ENCODE peak calls at places on chromosome 21, in ten cellular contexts. One of them, this sample, is unnamed.
A peak's percentile ranks its signal among the peaks of the same experiment; 100 is the strongest.

GRCh38 chr21:26801524-26801923 is 43.7 kb downstream of the ADAMTS1 start:
- DNase-seq in testis: no peak
- DNase-seq in RWPE1: no peak
- DNase-seq in CD4-positive, alpha-beta T cell: no peak
- DNase-seq in fibroblast of lung: peak; percentile 52
- DNase-seq in astrocyte: peak; percentile 41
- DNase-seq in adrenal gland: no peak
- DNase-seq in HCT116: no peak
- DNase-seq in A549: no peak
- DNase-seq in body of pancreas: no peak
- DNase-seq in this sample: peak; percentile 84

GRCh38 chr21:15004721-15005370 is 60.0 kb downstream of the NRIP1 start:
- DNase-seq in astrocyte: peak; percentile 70
- DNase-seq in fibroblast of lung: peak; percentile 77
- DNase-seq in A549: no peak
- DNase-seq in testis: no peak
- DNase-seq in adrenal gland: no peak
- DNase-seq in CD4-positive, alpha-beta T cell: no peak
- DNase-seq in RWPE1: no peak
- DNase-seq in HCT116: no peak
- DNase-seq in body of pancreas: no peak
- DNase-seq in this sample: no peak

GRCh38 chr21:14690886-14691285 is 144.8 kb upstream of the SAMSN1 start:
- DNase-seq in adrenal gland: no peak
- DNase-seq in HCT116: no peak
- DNase-seq in A549: no peak
- DNase-seq in CD4-positive, alpha-beta T cell: no peak
- DNase-seq in body of pancreas: no peak
- DNase-seq in testis: no peak
- DNase-seq in RWPE1: no peak
- DNase-seq in astrocyte: no peak
- DNase-seq in fibroblast of lung: no peak
- DNase-seq in this sample: no peak

GRCh38 chr21:43585924-43586411 is 73.3 kb downstream of the HSF2BP start:
- DNase-seq in testis: peak; percentile 83
- DNase-seq in adrenal gland: peak; percentile 92
- DNase-seq in body of pancreas: peak; percentile 86
- DNase-seq in RWPE1: peak; percentile 93
- DNase-seq in fibroblast of lung: peak; percentile 100
- DNase-seq in astrocyte: peak; percentile 100
- DNase-seq in CD4-positive, alpha-beta T cell: no peak
- DNase-seq in HCT116: peak; percentile 61
- DNase-seq in A549: peak; percentile 78
- DNase-seq in this sample: peak; percentile 90

GRCh38 chr21:34983680-34984086 is 65.4 kb downstream of the RUNX1 start:
- DNase-seq in A549: no peak
- DNase-seq in adrenal gland: peak; percentile 30
- DNase-seq in fibroblast of lung: peak; percentile 86
- DNase-seq in CD4-positive, alpha-beta T cell: no peak
- DNase-seq in RWPE1: peak; percentile 12
- DNase-seq in HCT116: no peak
- DNase-seq in astrocyte: peak; percentile 81
- DNase-seq in testis: no peak
- DNase-seq in body of pancreas: no peak
- DNase-seq in this sample: no peak

GRCh38 chr21:33522950-33523349 is 19.0 kb downstream of the GART start:
- DNase-seq in A549: no peak
- DNase-seq in astrocyte: no peak
- DNase-seq in adrenal gland: no peak
- DNase-seq in fibroblast of lung: no peak
- DNase-seq in body of pancreas: no peak
- DNase-seq in testis: no peak
- DNase-seq in CD4-positive, alpha-beta T cell: no peak
- DNase-seq in HCT116: no peak
- DNase-seq in RWPE1: no peak
- DNase-seq in this sample: no peak

GRCh38 chr21:34796518-34797201 is 127.9 kb downstream of the CLIC6 start:
- DNase-seq in testis: no peak
- DNase-seq in HCT116: peak; percentile 72
- DNase-seq in CD4-positive, alpha-beta T cell: no peak
- DNase-seq in A549: no peak
- DNase-seq in body of pancreas: no peak
- DNase-seq in astrocyte: no peak
- DNase-seq in fibroblast of lung: no peak
- DNase-seq in RWPE1: no peak
- DNase-seq in adrenal gland: no peak
- DNase-seq in this sample: no peak

GRCh38 chr21:14989359-14989758 is 75.4 kb downstream of the NRIP1 start:
- DNase-seq in RWPE1: no peak
- DNase-seq in body of pancreas: no peak
- DNase-seq in testis: no peak
- DNase-seq in fibroblast of lung: peak; percentile 67
- DNase-seq in A549: no peak
- DNase-seq in adrenal gland: no peak
- DNase-seq in HCT116: no peak
- DNase-seq in astrocyte: peak; percentile 64
- DNase-seq in CD4-positive, alpha-beta T cell: no peak
- DNase-seq in this sample: peak; percentile 41

GRCh38 chr21:29320021-29320420 is 21.3 kb downstream of the BACH1 start:
- DNase-seq in testis: no peak
- DNase-seq in astrocyte: no peak
- DNase-seq in CD4-positive, alpha-beta T cell: no peak
- DNase-seq in HCT116: no peak
- DNase-seq in fibroblast of lung: no peak
- DNase-seq in A549: no peak
- DNase-seq in adrenal gland: no peak
- DNase-seq in RWPE1: no peak
- DNase-seq in body of pancreas: no peak
- DNase-seq in this sample: no peak
- H3K27ac ChIP-seq in testis: no peak overlapping the region
- H3K27ac ChIP-seq in astrocyte: no peak overlapping the region
- H3K27ac ChIP-seq in CD4-positive, alpha-beta T cell: no peak overlapping the region
- H3K27ac ChIP-seq in HCT116: no peak overlapping the region
- H3K27ac ChIP-seq in fibroblast of lung: no peak overlapping the region
- H3K27ac ChIP-seq in A549: no peak overlapping the region
- H3K27ac ChIP-seq in adrenal gland: no peak overlapping the region
- H3K27ac ChIP-seq in RWPE1: no peak overlapping the region
- H3K27ac ChIP-seq in body of pancreas: no peak overlapping the region
- H3K27ac ChIP-seq in this sample: no peak overlapping the region

DNA sequence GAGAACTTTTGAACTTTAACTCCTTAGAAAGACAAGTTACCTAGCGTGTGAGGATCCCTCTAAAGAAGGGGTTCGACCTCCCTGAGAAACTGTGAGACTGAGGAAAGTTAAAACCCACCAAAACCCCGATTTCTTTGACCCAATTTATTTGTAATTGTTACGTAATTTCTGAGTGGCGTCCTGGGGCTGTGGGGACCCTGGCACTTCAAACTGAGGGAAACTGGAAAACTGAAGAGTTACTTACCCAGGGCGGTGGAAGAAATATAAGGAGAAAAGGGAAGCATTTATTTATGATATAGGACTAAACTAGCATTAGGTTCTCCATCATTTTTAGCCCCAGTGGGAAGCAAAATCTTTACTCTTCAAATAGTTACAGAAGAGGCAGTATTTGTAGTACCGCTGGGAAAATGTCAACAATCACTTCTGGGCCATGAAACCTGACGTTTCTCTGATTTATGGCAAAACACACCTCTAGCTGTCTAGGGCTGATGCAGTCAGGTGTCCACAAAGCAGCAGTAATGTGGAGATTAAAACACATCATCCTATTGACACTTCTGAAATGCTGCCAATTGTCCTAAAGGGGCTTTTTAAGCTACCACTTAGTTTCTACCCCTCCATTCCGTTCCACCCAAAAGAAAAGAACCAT is 430 bp downstream of the S100B start:
- DNase-seq in RWPE1: no peak
- DNase-seq in A549: no peak
- DNase-seq in body of pancreas: no peak
- DNase-seq in astrocyte: no peak
- DNase-seq in adrenal gland: no peak
- DNase-seq in HCT116: no peak
- DNase-seq in CD4-positive, alpha-beta T cell: no peak
- DNase-seq in fibroblast of lung: no peak
- DNase-seq in testis: no peak
- DNase-seq in this sample: no peak
- TF ChIP-seq CTCF in RWPE1: no peak
- TF ChIP-seq CTCF in A549: no peak
- TF ChIP-seq CTCF in body of pancreas: no peak
- TF ChIP-seq CTCF in astrocyte: no peak
- TF ChIP-seq CTCF in adrenal gland: no peak
- TF ChIP-seq CTCF in HCT116: no peak
- TF ChIP-seq CTCF in CD4-positive, alpha-beta T cell: no peak
- TF ChIP-seq CTCF in fibroblast of lung: no peak
- TF ChIP-seq CTCF in testis: no peak
- TF ChIP-seq CTCF in this sample: no peak

GRCh38 chr21:32372755-32373154 is 20.1 kb downstream of the URB1 start:
- DNase-seq in adrenal gland: no peak
- DNase-seq in RWPE1: peak; percentile 38
- DNase-seq in HCT116: no peak
- DNase-seq in fibroblast of lung: no peak
- DNase-seq in A549: no peak
- DNase-seq in testis: no peak
- DNase-seq in astrocyte: no peak
- DNase-seq in CD4-positive, alpha-beta T cell: no peak
- DNase-seq in body of pancreas: no peak
- DNase-seq in this sample: no peak
- H3K27ac ChIP-seq in adrenal gland: peak overlapping the region; percentile 74
- H3K27ac ChIP-seq in RWPE1: no peak overlapping the region
- H3K27ac ChIP-seq in HCT116: no peak overlapping the region
- H3K27ac ChIP-seq in fibroblast of lung: no peak overlapping the region
- H3K27ac ChIP-seq in A549: peak overlapping the region; percentile 62
- H3K27ac ChIP-seq in testis: peak overlapping the region; percentile 81
- H3K27ac ChIP-seq in astrocyte: no peak overlapping the region
- H3K27ac ChIP-seq in CD4-positive, alpha-beta T cell: no peak overlapping the region
- H3K27ac ChIP-seq in body of pancreas: no peak overlapping the region
- H3K27ac ChIP-seq in this sample: no peak overlapping the region

DNA sequence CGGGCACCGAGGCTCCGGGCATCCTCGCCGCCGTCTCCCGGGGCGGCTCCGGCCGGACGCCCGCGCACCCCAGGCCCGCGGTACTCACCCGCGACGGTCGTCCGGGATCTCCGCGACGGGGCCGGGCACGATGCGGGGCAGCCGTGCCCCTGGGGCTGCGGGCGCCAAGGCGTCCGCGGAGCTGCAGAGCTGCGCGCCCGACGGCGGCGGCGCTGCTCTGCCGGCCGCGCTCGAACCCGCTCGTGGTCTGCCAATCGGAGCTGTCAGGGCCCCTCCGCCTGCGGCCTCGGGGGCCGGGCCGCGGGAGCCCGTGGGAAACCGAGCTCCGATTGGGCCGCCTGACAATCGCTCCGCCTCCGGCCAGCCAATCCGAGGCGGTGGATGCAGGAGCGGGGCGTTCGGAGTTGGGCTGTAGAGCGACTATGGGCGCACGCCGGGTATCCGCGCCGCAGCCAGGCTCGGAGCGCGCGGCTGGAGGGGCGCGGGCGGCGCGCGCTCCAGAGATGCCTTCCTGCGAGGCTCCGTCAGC is 100.6 kb upstream of the SOD1 start:
- DNase-seq in HCT116: peak; percentile 80
- DNase-seq in RWPE1: peak; percentile 96
- DNase-seq in A549: peak; percentile 89
- DNase-seq in CD4-positive, alpha-beta T cell: peak; percentile 88
- DNase-seq in fibroblast of lung: peak; percentile 94
- DNase-seq in body of pancreas: peak; percentile 78
- DNase-seq in astrocyte: peak; percentile 87
- DNase-seq in adrenal gland: peak; percentile 77
- DNase-seq in testis: peak; percentile 96
- DNase-seq in this sample: peak; percentile 30
- TF ChIP-seq CTCF in HCT116: peak; percentile 18
- TF ChIP-seq CTCF in RWPE1: peak; percentile 54
- TF ChIP-seq CTCF in A549: no peak
- TF ChIP-seq CTCF in CD4-positive, alpha-beta T cell: no peak
- TF ChIP-seq CTCF in fibroblast of lung: no peak
- TF ChIP-seq CTCF in body of pancreas: peak; percentile 8
- TF ChIP-seq CTCF in astrocyte: no peak
- TF ChIP-seq CTCF in adrenal gland: no peak
- TF ChIP-seq CTCF in testis: peak; percentile 54
- TF ChIP-seq CTCF in this sample: no peak

DNA sequence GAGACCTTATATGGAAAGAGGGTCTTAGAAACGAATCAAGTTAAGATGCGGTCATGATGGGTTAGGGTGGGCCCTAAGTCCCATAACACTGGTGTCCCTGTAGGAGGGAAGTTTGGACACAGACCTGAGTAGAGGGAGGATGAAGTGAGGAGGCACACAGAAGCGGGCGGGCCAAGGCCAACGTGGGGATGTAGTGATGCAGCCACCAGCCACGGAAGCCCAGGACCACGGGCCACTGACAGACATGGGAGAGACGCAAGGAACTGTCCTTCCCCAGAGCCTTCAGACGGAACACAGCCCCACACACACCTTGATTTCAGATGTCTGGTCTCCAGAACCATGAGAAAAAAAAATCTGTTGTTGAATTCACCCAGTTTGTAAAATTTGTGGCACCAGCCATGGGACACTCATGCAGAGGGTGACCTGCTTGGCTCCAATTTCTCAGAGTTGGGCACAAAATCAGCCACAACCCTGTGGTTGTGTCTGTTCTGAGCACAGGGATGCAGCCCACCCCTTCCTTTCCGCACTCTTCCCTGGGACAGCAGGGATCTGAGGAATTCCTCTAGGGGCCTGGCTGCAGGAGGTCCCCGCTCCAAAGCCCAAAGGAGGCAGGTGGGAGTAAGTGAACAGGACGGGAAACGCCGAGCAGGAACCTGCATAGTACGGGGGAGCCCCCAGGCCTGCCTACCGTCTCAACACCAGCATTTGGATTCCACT is 61.1 kb downstream of the RIPK4 start:
- DNase-seq in CD4-positive, alpha-beta T cell: no peak
- DNase-seq in body of pancreas: no peak
- DNase-seq in fibroblast of lung: no peak
- DNase-seq in RWPE1: no peak
- DNase-seq in testis: no peak
- DNase-seq in HCT116: no peak
- DNase-seq in A549: no peak
- DNase-seq in astrocyte: no peak
- DNase-seq in adrenal gland: no peak
- DNase-seq in this sample: no peak
- H3K27ac ChIP-seq in CD4-positive, alpha-beta T cell: no peak overlapping the region
- H3K27ac ChIP-seq in body of pancreas: no peak overlapping the region
- H3K27ac ChIP-seq in fibroblast of lung: no peak overlapping the region
- H3K27ac ChIP-seq in RWPE1: peak overlapping the region; percentile 57
- H3K27ac ChIP-seq in testis: no peak overlapping the region
- H3K27ac ChIP-seq in HCT116: no peak overlapping the region
- H3K27ac ChIP-seq in A549: no peak overlapping the region
- H3K27ac ChIP-seq in astrocyte: no peak overlapping the region
- H3K27ac ChIP-seq in adrenal gland: no peak overlapping the region
- H3K27ac ChIP-seq in this sample: no peak overlapping the region

DNA sequence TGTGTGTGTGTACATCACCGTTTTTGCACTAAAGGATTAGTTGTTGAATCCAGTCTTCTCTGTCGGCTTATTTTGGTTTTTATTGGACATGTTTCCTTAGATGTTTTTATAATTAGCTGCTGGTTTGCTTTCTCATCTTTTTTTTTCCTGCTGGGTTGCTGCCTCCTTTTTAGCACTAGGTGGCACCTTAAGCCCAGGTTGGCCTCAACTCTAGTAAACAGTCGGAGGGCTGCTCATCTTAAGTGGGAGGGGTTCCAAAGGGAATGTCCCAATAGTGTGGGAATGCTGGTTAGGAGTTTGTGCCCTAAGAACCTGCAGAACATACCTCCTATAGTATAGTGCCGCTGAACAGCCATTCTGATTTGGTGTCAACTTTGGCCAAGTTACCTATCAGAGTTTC is 570.1 kb upstream of the CXADR start:
- DNase-seq in RWPE1: no peak
- DNase-seq in CD4-positive, alpha-beta T cell: no peak
- DNase-seq in adrenal gland: no peak
- DNase-seq in astrocyte: peak; percentile 8
- DNase-seq in testis: no peak
- DNase-seq in fibroblast of lung: peak; percentile 29
- DNase-seq in body of pancreas: no peak
- DNase-seq in HCT116: no peak
- DNase-seq in A549: no peak
- DNase-seq in this sample: no peak
- TF ChIP-seq CTCF in RWPE1: no peak
- TF ChIP-seq CTCF in CD4-positive, alpha-beta T cell: no peak
- TF ChIP-seq CTCF in adrenal gland: peak; percentile 33
- TF ChIP-seq CTCF in astrocyte: peak; percentile 57
- TF ChIP-seq CTCF in testis: no peak
- TF ChIP-seq CTCF in fibroblast of lung: peak; percentile 47
- TF ChIP-seq CTCF in body of pancreas: no peak
- TF ChIP-seq CTCF in HCT116: peak; percentile 1
- TF ChIP-seq CTCF in A549: peak; percentile 22
- TF ChIP-seq CTCF in this sample: peak; percentile 53